ENCODE peak calls at places on chromosomes 13 and 19, in five cellular contexts. One of them, this sample, is unnamed.

GRCh38 chr13:113176292-113176691 is 17.8 kb downstream of the PROZ start:
- DNase-seq in NCI-H226: no peak
- DNase-seq in left colon: no peak
- DNase-seq in stimulated activated CD8-positive, alpha-beta memory T cell treated with anti-CD3 and anti-CD28 coated beads, Interleukin-12 subunit alpha, Interleukin-12 subunit beta, amount 100 ng/mL, for 4 hours: peak; percentile 54
- DNase-seq in heart left ventricle: no peak
- DNase-seq in this sample: no peak

GRCh38 chr19:13053761-13054604 is 48.7 kb downstream of the LYL1 start:
- DNase-seq in NCI-H226: peak; percentile 98
- DNase-seq in left colon: peak; percentile 75
- DNase-seq in stimulated activated CD8-positive, alpha-beta memory T cell treated with anti-CD3 and anti-CD28 coated beads, Interleukin-12 subunit alpha, Interleukin-12 subunit beta, amount 100 ng/mL, for 4 hours: no peak
- DNase-seq in heart left ventricle: peak; percentile 93
- DNase-seq in this sample: peak; percentile 89

GRCh38 chr19:5354403-5354802 is 13.8 kb upstream of the PTPRS start:
- DNase-seq in NCI-H226: no peak
- DNase-seq in left colon: no peak
- DNase-seq in stimulated activated CD8-positive, alpha-beta memory T cell treated with anti-CD3 and anti-CD28 coated beads, Interleukin-12 subunit alpha, Interleukin-12 subunit beta, amount 100 ng/mL, for 4 hours: no peak
- DNase-seq in heart left ventricle: no peak
- DNase-seq in this sample: no peak

GRCh38 chr19:33472696-33473624 is 48.6 kb downstream of the PEPD start:
- DNase-seq in NCI-H226: peak; percentile 10
- DNase-seq in left colon: no peak
- DNase-seq in stimulated activated CD8-positive, alpha-beta memory T cell treated with anti-CD3 and anti-CD28 coated beads, Interleukin-12 subunit alpha, Interleukin-12 subunit beta, amount 100 ng/mL, for 4 hours: no peak
- DNase-seq in heart left ventricle: no peak
- DNase-seq in this sample: peak; percentile 95

GRCh38 chr13:80338781-80339577 is 1.9 kb downstream of the SPRY2 start:
- DNase-seq in NCI-H226: peak; percentile 75
- DNase-seq in left colon: peak; percentile 73
- DNase-seq in stimulated activated CD8-positive, alpha-beta memory T cell treated with anti-CD3 and anti-CD28 coated beads, Interleukin-12 subunit alpha, Interleukin-12 subunit beta, amount 100 ng/mL, for 4 hours: no peak
- DNase-seq in heart left ventricle: peak; percentile 81
- DNase-seq in this sample: peak; percentile 77

GRCh38 chr19:4587527-4587926 is 28.0 kb upstream of the SEMA6B start:
- DNase-seq in NCI-H226: no peak
- DNase-seq in left colon: no peak
- DNase-seq in stimulated activated CD8-positive, alpha-beta memory T cell treated with anti-CD3 and anti-CD28 coated beads, Interleukin-12 subunit alpha, Interleukin-12 subunit beta, amount 100 ng/mL, for 4 hours: no peak
- DNase-seq in heart left ventricle: no peak
- DNase-seq in this sample: no peak

GRCh38 chr13:42393573-42394360 is 121.8 kb downstream of the AKAP11 start:
- DNase-seq in NCI-H226: no peak
- DNase-seq in left colon: no peak
- DNase-seq in stimulated activated CD8-positive, alpha-beta memory T cell treated with anti-CD3 and anti-CD28 coated beads, Interleukin-12 subunit alpha, Interleukin-12 subunit beta, amount 100 ng/mL, for 4 hours: no peak
- DNase-seq in heart left ventricle: no peak
- DNase-seq in this sample: no peak

GRCh38 chr13:97246596-97246995 is 24.5 kb downstream of the MBNL2 start:
- DNase-seq in NCI-H226: no peak
- DNase-seq in left colon: no peak
- DNase-seq in stimulated activated CD8-positive, alpha-beta memory T cell treated with anti-CD3 and anti-CD28 coated beads, Interleukin-12 subunit alpha, Interleukin-12 subunit beta, amount 100 ng/mL, for 4 hours: no peak
- DNase-seq in heart left ventricle: no peak
- DNase-seq in this sample: no peak

GRCh38 chr19:11499890-11500420 is 5.7 kb downstream of the ZNF653 start:
- DNase-seq in NCI-H226: no peak
- DNase-seq in left colon: no peak
- DNase-seq in stimulated activated CD8-positive, alpha-beta memory T cell treated with anti-CD3 and anti-CD28 coated beads, Interleukin-12 subunit alpha, Interleukin-12 subunit beta, amount 100 ng/mL, for 4 hours: no peak
- DNase-seq in heart left ventricle: no peak
- DNase-seq in this sample: no peak

GRCh38 chr19:37947778-37948177 is 40.8 kb downstream of the SIPA1L3 start:
- DNase-seq in NCI-H226: no peak
- DNase-seq in left colon: no peak
- DNase-seq in stimulated activated CD8-positive, alpha-beta memory T cell treated with anti-CD3 and anti-CD28 coated beads, Interleukin-12 subunit alpha, Interleukin-12 subunit beta, amount 100 ng/mL, for 4 hours: no peak
- DNase-seq in heart left ventricle: no peak
- DNase-seq in this sample: no peak

GRCh38 chr13:23427342-23428182 is 5.9 kb downstream of the SACS start:
- DNase-seq in NCI-H226: peak; percentile 65
- DNase-seq in left colon: peak; percentile 10
- DNase-seq in stimulated activated CD8-positive, alpha-beta memory T cell treated with anti-CD3 and anti-CD28 coated beads, Interleukin-12 subunit alpha, Interleukin-12 subunit beta, amount 100 ng/mL, for 4 hours: no peak
- DNase-seq in heart left ventricle: no peak
- DNase-seq in this sample: peak; percentile 87

GRCh38 chr19:41531438-41532311 is 44.3 kb upstream of the CEACAM21 start:
- DNase-seq in NCI-H226: peak; percentile 3
- DNase-seq in left colon: peak; percentile 66
- DNase-seq in stimulated activated CD8-positive, alpha-beta memory T cell treated with anti-CD3 and anti-CD28 coated beads, Interleukin-12 subunit alpha, Interleukin-12 subunit beta, amount 100 ng/mL, for 4 hours: peak; percentile 68
- DNase-seq in heart left ventricle: peak; percentile 88
- DNase-seq in this sample: no peak

GRCh38 chr13:29859971-29860370 is 9.6 kb upstream of the UBL3 start:
- DNase-seq in NCI-H226: peak; percentile 26
- DNase-seq in left colon: no peak
- DNase-seq in stimulated activated CD8-positive, alpha-beta memory T cell treated with anti-CD3 and anti-CD28 coated beads, Interleukin-12 subunit alpha, Interleukin-12 subunit beta, amount 100 ng/mL, for 4 hours: no peak
- DNase-seq in heart left ventricle: no peak
- DNase-seq in this sample: peak; percentile 90

GRCh38 chr13:113544071-113544891 is 40.3 kb upstream of the TFDP1 start:
- DNase-seq in NCI-H226: no peak
- DNase-seq in left colon: no peak
- DNase-seq in stimulated activated CD8-positive, alpha-beta memory T cell treated with anti-CD3 and anti-CD28 coated beads, Interleukin-12 subunit alpha, Interleukin-12 subunit beta, amount 100 ng/mL, for 4 hours: no peak
- DNase-seq in heart left ventricle: no peak
- DNase-seq in this sample: no peak

GRCh38 chr19:32858155-32858554 is 11.4 kb downstream of the SLC7A9 start:
- DNase-seq in NCI-H226: no peak
- DNase-seq in left colon: no peak
- DNase-seq in stimulated activated CD8-positive, alpha-beta memory T cell treated with anti-CD3 and anti-CD28 coated beads, Interleukin-12 subunit alpha, Interleukin-12 subunit beta, amount 100 ng/mL, for 4 hours: no peak
- DNase-seq in heart left ventricle: no peak
- DNase-seq in this sample: no peak

GRCh38 chr19:41298327-41298964 is 11.5 kb upstream of the CCDC97 start:
- DNase-seq in NCI-H226: peak; percentile 20
- DNase-seq in left colon: peak; percentile 57
- DNase-seq in stimulated activated CD8-positive, alpha-beta memory T cell treated with anti-CD3 and anti-CD28 coated beads, Interleukin-12 subunit alpha, Interleukin-12 subunit beta, amount 100 ng/mL, for 4 hours: no peak
- DNase-seq in heart left ventricle: peak; percentile 85
- DNase-seq in this sample: peak; percentile 94

GRCh38 chr13:109401307-109401706 is 385.1 kb downstream of the IRS2 start:
- DNase-seq in NCI-H226: no peak
- DNase-seq in left colon: no peak
- DNase-seq in stimulated activated CD8-positive, alpha-beta memory T cell treated with anti-CD3 and anti-CD28 coated beads, Interleukin-12 subunit alpha, Interleukin-12 subunit beta, amount 100 ng/mL, for 4 hours: no peak
- DNase-seq in heart left ventricle: no peak
- DNase-seq in this sample: no peak

GRCh38 chr13:66343224-66343828 is 886.8 kb downstream of the PCDH9 start:
- DNase-seq in NCI-H226: no peak
- DNase-seq in left colon: no peak
- DNase-seq in stimulated activated CD8-positive, alpha-beta memory T cell treated with anti-CD3 and anti-CD28 coated beads, Interleukin-12 subunit alpha, Interleukin-12 subunit beta, amount 100 ng/mL, for 4 hours: no peak
- DNase-seq in heart left ventricle: no peak
- DNase-seq in this sample: no peak

GRCh38 chr13:26459276-26460131 is 98.0 kb upstream of the WASF3 start:
- DNase-seq in NCI-H226: no peak
- DNase-seq in left colon: no peak
- DNase-seq in stimulated activated CD8-positive, alpha-beta memory T cell treated with anti-CD3 and anti-CD28 coated beads, Interleukin-12 subunit alpha, Interleukin-12 subunit beta, amount 100 ng/mL, for 4 hours: no peak
- DNase-seq in heart left ventricle: peak; percentile 39
- DNase-seq in this sample: peak; percentile 29

GRCh38 chr19:34316741-34317241 is 48.2 kb upstream of the GPI start:
- DNase-seq in NCI-H226: peak; percentile 24
- DNase-seq in left colon: no peak
- DNase-seq in stimulated activated CD8-positive, alpha-beta memory T cell treated with anti-CD3 and anti-CD28 coated beads, Interleukin-12 subunit alpha, Interleukin-12 subunit beta, amount 100 ng/mL, for 4 hours: no peak
- DNase-seq in heart left ventricle: no peak
- DNase-seq in this sample: peak; percentile 55

GRCh38 chr13:26498524-26499208 is 58.8 kb upstream of the WASF3 start:
- DNase-seq in NCI-H226: no peak
- DNase-seq in left colon: no peak
- DNase-seq in stimulated activated CD8-positive, alpha-beta memory T cell treated with anti-CD3 and anti-CD28 coated beads, Interleukin-12 subunit alpha, Interleukin-12 subunit beta, amount 100 ng/mL, for 4 hours: no peak
- DNase-seq in heart left ventricle: no peak
- DNase-seq in this sample: peak; percentile 34

GRCh38 chr19:18346091-18346490 is 5.7 kb downstream of the PGPEP1 start:
- DNase-seq in NCI-H226: no peak
- DNase-seq in left colon: peak; percentile 49
- DNase-seq in stimulated activated CD8-positive, alpha-beta memory T cell treated with anti-CD3 and anti-CD28 coated beads, Interleukin-12 subunit alpha, Interleukin-12 subunit beta, amount 100 ng/mL, for 4 hours: no peak
- DNase-seq in heart left ventricle: no peak
- DNase-seq in this sample: no peak

GRCh38 chr19:4598712-4599111 is 39.2 kb upstream of the SEMA6B start:
- DNase-seq in NCI-H226: no peak
- DNase-seq in left colon: no peak
- DNase-seq in stimulated activated CD8-positive, alpha-beta memory T cell treated with anti-CD3 and anti-CD28 coated beads, Interleukin-12 subunit alpha, Interleukin-12 subunit beta, amount 100 ng/mL, for 4 hours: no peak
- DNase-seq in heart left ventricle: no peak
- DNase-seq in this sample: no peak

GRCh38 chr13:41459754-41460111 is 2.4 kb downstream of the RGCC start:
- DNase-seq in NCI-H226: no peak
- DNase-seq in left colon: no peak
- DNase-seq in stimulated activated CD8-positive, alpha-beta memory T cell treated with anti-CD3 and anti-CD28 coated beads, Interleukin-12 subunit alpha, Interleukin-12 subunit beta, amount 100 ng/mL, for 4 hours: no peak
- DNase-seq in heart left ventricle: no peak
- DNase-seq in this sample: no peak

GRCh38 chr13:87554045-87554444 is 117.1 kb upstream of the SLITRK5 start:
- DNase-seq in NCI-H226: no peak
- DNase-seq in left colon: no peak
- DNase-seq in stimulated activated CD8-positive, alpha-beta memory T cell treated with anti-CD3 and anti-CD28 coated beads, Interleukin-12 subunit alpha, Interleukin-12 subunit beta, amount 100 ng/mL, for 4 hours: no peak
- DNase-seq in heart left ventricle: no peak
- DNase-seq in this sample: no peak

GRCh38 chr13:25771208-25771607 is 280.6 kb downstream of the SHISA2 start:
- DNase-seq in NCI-H226: peak; percentile 61
- DNase-seq in left colon: no peak
- DNase-seq in stimulated activated CD8-positive, alpha-beta memory T cell treated with anti-CD3 and anti-CD28 coated beads, Interleukin-12 subunit alpha, Interleukin-12 subunit beta, amount 100 ng/mL, for 4 hours: no peak
- DNase-seq in heart left ventricle: no peak
- DNase-seq in this sample: no peak

GRCh38 chr19:34967551-34967950 is 3.5 kb upstream of the ZNF792 start:
- DNase-seq in NCI-H226: no peak
- DNase-seq in left colon: no peak
- DNase-seq in stimulated activated CD8-positive, alpha-beta memory T cell treated with anti-CD3 and anti-CD28 coated beads, Interleukin-12 subunit alpha, Interleukin-12 subunit beta, amount 100 ng/mL, for 4 hours: no peak
- DNase-seq in heart left ventricle: no peak
- DNase-seq in this sample: no peak

GRCh38 chr19:16542894-16543498 is 759 bp upstream of the CHERP start:
- DNase-seq in NCI-H226: no peak
- DNase-seq in left colon: no peak
- DNase-seq in stimulated activated CD8-positive, alpha-beta memory T cell treated with anti-CD3 and anti-CD28 coated beads, Interleukin-12 subunit alpha, Interleukin-12 subunit beta, amount 100 ng/mL, for 4 hours: no peak
- DNase-seq in heart left ventricle: no peak
- DNase-seq in this sample: no peak

GRCh38 chr19:11141937-11142527 is 13.6 kb downstream of the SPC24 start:
- DNase-seq in NCI-H226: no peak
- DNase-seq in left colon: no peak
- DNase-seq in stimulated activated CD8-positive, alpha-beta memory T cell treated with anti-CD3 and anti-CD28 coated beads, Interleukin-12 subunit alpha, Interleukin-12 subunit beta, amount 100 ng/mL, for 4 hours: no peak
- DNase-seq in heart left ventricle: no peak
- DNase-seq in this sample: no peak

GRCh38 chr13:37616131-37616530 is 17.6 kb upstream of the POSTN start:
- DNase-seq in NCI-H226: no peak
- DNase-seq in left colon: no peak
- DNase-seq in stimulated activated CD8-positive, alpha-beta memory T cell treated with anti-CD3 and anti-CD28 coated beads, Interleukin-12 subunit alpha, Interleukin-12 subunit beta, amount 100 ng/mL, for 4 hours: no peak
- DNase-seq in heart left ventricle: no peak
- DNase-seq in this sample: peak; percentile 23

GRCh38 chr19:18775586-18776287 is 15.4 kb downstream of the COMP start:
- DNase-seq in NCI-H226: peak; percentile 35
- DNase-seq in left colon: no peak
- DNase-seq in stimulated activated CD8-positive, alpha-beta memory T cell treated with anti-CD3 and anti-CD28 coated beads, Interleukin-12 subunit alpha, Interleukin-12 subunit beta, amount 100 ng/mL, for 4 hours: no peak
- DNase-seq in heart left ventricle: no peak
- DNase-seq in this sample: peak; percentile 76

GRCh38 chr19:40143612-40144011 is 47.6 kb upstream of the MAP3K10 start:
- DNase-seq in NCI-H226: no peak
- DNase-seq in left colon: peak; percentile 17
- DNase-seq in stimulated activated CD8-positive, alpha-beta memory T cell treated with anti-CD3 and anti-CD28 coated beads, Interleukin-12 subunit alpha, Interleukin-12 subunit beta, amount 100 ng/mL, for 4 hours: peak; percentile 15
- DNase-seq in heart left ventricle: peak; percentile 29
- DNase-seq in this sample: no peak

GRCh38 chr19:13978721-13979191 is 26.4 kb downstream of the DCAF15 start:
- DNase-seq in NCI-H226: no peak
- DNase-seq in left colon: no peak
- DNase-seq in stimulated activated CD8-positive, alpha-beta memory T cell treated with anti-CD3 and anti-CD28 coated beads, Interleukin-12 subunit alpha, Interleukin-12 subunit beta, amount 100 ng/mL, for 4 hours: no peak
- DNase-seq in heart left ventricle: no peak
- DNase-seq in this sample: no peak

GRCh38 chr19:38932425-38933179 is 1.9 kb downstream of the MRPS12 start:
- DNase-seq in NCI-H226: no peak
- DNase-seq in left colon: peak; percentile 17
- DNase-seq in stimulated activated CD8-positive, alpha-beta memory T cell treated with anti-CD3 and anti-CD28 coated beads, Interleukin-12 subunit alpha, Interleukin-12 subunit beta, amount 100 ng/mL, for 4 hours: no peak
- DNase-seq in heart left ventricle: no peak
- DNase-seq in this sample: no peak

GRCh38 chr13:46726347-46726746 is 70.6 kb downstream of the ESD start:
- DNase-seq in NCI-H226: no peak
- DNase-seq in left colon: no peak
- DNase-seq in stimulated activated CD8-positive, alpha-beta memory T cell treated with anti-CD3 and anti-CD28 coated beads, Interleukin-12 subunit alpha, Interleukin-12 subunit beta, amount 100 ng/mL, for 4 hours: no peak
- DNase-seq in heart left ventricle: no peak
- DNase-seq in this sample: no peak

GRCh38 chr19:3470500-3471128 is 9.7 kb downstream of the SMIM24 start:
- DNase-seq in NCI-H226: no peak
- DNase-seq in left colon: no peak
- DNase-seq in stimulated activated CD8-positive, alpha-beta memory T cell treated with anti-CD3 and anti-CD28 coated beads, Interleukin-12 subunit alpha, Interleukin-12 subunit beta, amount 100 ng/mL, for 4 hours: no peak
- DNase-seq in heart left ventricle: no peak
- DNase-seq in this sample: no peak

GRCh38 chr19:7434391-7434790 is 54.4 kb downstream of the PEX11G start:
- DNase-seq in NCI-H226: no peak
- DNase-seq in left colon: no peak
- DNase-seq in stimulated activated CD8-positive, alpha-beta memory T cell treated with anti-CD3 and anti-CD28 coated beads, Interleukin-12 subunit alpha, Interleukin-12 subunit beta, amount 100 ng/mL, for 4 hours: no peak
- DNase-seq in heart left ventricle: no peak
- DNase-seq in this sample: no peak

GRCh38 chr13:35700661-35701060 is 224.2 kb upstream of the MAB21L1 start:
- DNase-seq in NCI-H226: no peak
- DNase-seq in left colon: no peak
- DNase-seq in stimulated activated CD8-positive, alpha-beta memory T cell treated with anti-CD3 and anti-CD28 coated beads, Interleukin-12 subunit alpha, Interleukin-12 subunit beta, amount 100 ng/mL, for 4 hours: no peak
- DNase-seq in heart left ventricle: no peak
- DNase-seq in this sample: peak; percentile 79

GRCh38 chr13:71798723-71799122 is 68.3 kb downstream of the DACH1 start:
- DNase-seq in NCI-H226: no peak
- DNase-seq in left colon: no peak
- DNase-seq in stimulated activated CD8-positive, alpha-beta memory T cell treated with anti-CD3 and anti-CD28 coated beads, Interleukin-12 subunit alpha, Interleukin-12 subunit beta, amount 100 ng/mL, for 4 hours: no peak
- DNase-seq in heart left ventricle: no peak
- DNase-seq in this sample: no peak